ENCODE peak calls at places on chromosomes 5 and 9, in ten cellular contexts. X, L, B, G, P, U, N, J, F and A are unnamed samples.
A peak's percentile ranks its signal among the peaks of the same experiment; 100 is the strongest.

GRCh38 chr5:141504216-141504615 is 15.3 kb downstream of the PCDHGC5 start:
- DNase-seq in X (no peak), L (no peak), B (no peak), G (no peak), P (no peak), U (no peak), N (no peak), J (no peak), F (no peak), A (no peak)

GRCh38 chr9:83066771-83067170 is 3.8 kb upstream of the RASEF start:
- DNase-seq in X (peak; percentile 14), L (no peak), B (no peak), G (no peak), P (no peak), U (no peak), N (no peak), J (peak; percentile 11), F (peak; percentile 75), A (no peak)

GRCh38 chr5:17991775-17992174 is 357.5 kb downstream of the TAF11L14 start:
- DNase-seq in X (no peak), L (no peak), B (peak; percentile 96), G (no peak), P (peak; percentile 46), U (peak; percentile 82), N (no peak), J (no peak), F (no peak), A (no peak)

GRCh38 chr5:90408571-90409317 is 812 bp downstream of the CETN3 start:
- DNase-seq in X (peak; percentile 7), L (no peak), B (peak; percentile 45), G (no peak), P (no peak), U (peak; percentile 5), N (no peak), J (peak; percentile 73), F (peak; percentile 63), A (peak; percentile 40)

GRCh38 chr9:36142510-36143161 is 6.1 kb downstream of the GLIPR2 start:
- DNase-seq in X (no peak), L (peak; percentile 50), B (no peak), G (no peak), P (no peak), U (no peak), N (no peak), J (peak; percentile 91), F (no peak), A (no peak)

GRCh38 chr9:95507456-95508241 is 9.1 kb downstream of the PTCH1 start:
- DNase-seq in X (peak; percentile 39), L (peak; percentile 59), B (peak; percentile 41), G (peak; percentile 68), P (no peak), U (peak; percentile 58), N (no peak), J (peak; percentile 75), F (peak; percentile 32), A (peak; percentile 53)

GRCh38 chr5:145856285-145856818 is 16.5 kb downstream of the GRXCR2 start:
- DNase-seq in X (peak; percentile 38), L (peak; percentile 89), B (no peak), G (peak; percentile 14), P (no peak), U (no peak), N (no peak), J (no peak), F (no peak), A (no peak)

GRCh38 chr9:107949058-107949457 is 459.5 kb upstream of the KLF4 start:
- DNase-seq in X (no peak), L (no peak), B (no peak), G (no peak), P (no peak), U (no peak), N (no peak), J (no peak), F (no peak), A (no peak)

GRCh38 chr9:105475302-105475701 is 27.5 kb downstream of the FSD1L start:
- DNase-seq in X (no peak), L (peak; percentile 7), B (no peak), G (no peak), P (no peak), U (no peak), N (no peak), J (peak; percentile 43), F (peak; percentile 30), A (no peak)

GRCh38 chr9:10899509-10899908 is 286.7 kb upstream of the PTPRD start:
- DNase-seq in X (no peak), L (no peak), B (no peak), G (no peak), P (no peak), U (no peak), N (no peak), J (no peak), F (no peak), A (no peak)

GRCh38 chr5:5335115-5335514 is 87.4 kb upstream of the ICE1 start:
- DNase-seq in X (no peak), L (no peak), B (no peak), G (no peak), P (no peak), U (no peak), N (no peak), J (no peak), F (peak; percentile 64), A (no peak)

GRCh38 chr5:98794414-98795080 is 21.1 kb downstream of the RGMB start:
- DNase-seq in X (no peak), L (no peak), B (no peak), G (no peak), P (no peak), U (no peak), N (no peak), J (no peak), F (no peak), A (no peak)

GRCh38 chr5:109748545-109748944 is 58.8 kb downstream of the MAN2A1 start:
- DNase-seq in X (no peak), L (no peak), B (no peak), G (no peak), P (no peak), U (no peak), N (no peak), J (peak; percentile 19), F (no peak), A (no peak)

GRCh38 chr9:98168952-98169488 is 23.4 kb downstream of the CORO2A start:
- DNase-seq in X (no peak), L (peak; percentile 31), B (no peak), G (no peak), P (no peak), U (peak; percentile 93), N (peak; percentile 17), J (peak; percentile 43), F (peak; percentile 76), A (no peak)

GRCh38 chr9:124657526-124657925 is 113.6 kb downstream of the NR6A1 start:
- DNase-seq in X (no peak), L (no peak), B (no peak), G (no peak), P (no peak), U (no peak), N (no peak), J (no peak), F (no peak), A (no peak)

GRCh38 chr9:31136524-31136923 is 1247.9 kb upstream of the ACO1 start:
- DNase-seq in X (no peak), L (no peak), B (no peak), G (no peak), P (no peak), U (no peak), N (no peak), J (no peak), F (no peak), A (no peak)

GRCh38 chr9:134346151-134346550 is 19.9 kb downstream of the RXRA start:
- DNase-seq in X (no peak), L (no peak), B (no peak), G (no peak), P (no peak), U (no peak), N (no peak), J (no peak), F (no peak), A (no peak)

GRCh38 chr5:44294492-44294891 is 94.7 kb downstream of the FGF10 start:
- DNase-seq in X (peak; percentile 18), L (no peak), B (no peak), G (peak; percentile 20), P (no peak), U (no peak), N (no peak), J (peak; percentile 26), F (peak; percentile 7), A (no peak)